ENCODE peak calls at places on chromosome 1, in seven cellular contexts. W is spleen, S is Panc1, M is AG09319, P is foreskin fibroblast, L is right lobe of liver, H is ascending aorta. E is an unnamed sample.

GRCh38 chr1:230208619-230209261 is 141.7 kb downstream of the GALNT2 start:
- DNase-seq in W (no peak), S (no peak), M (no peak), P (no peak), L (no peak), H (no peak), E (no peak)

GRCh38 chr1:41537788-41538351 is 53.4 kb upstream of the EDN2 start:
- DNase-seq in W (peak; percentile 53), S (no peak), M (no peak), P (peak; percentile 92), L (peak; percentile 33), H (peak; percentile 86), E (peak; percentile 57)

GRCh38 chr1:212612251-212612961 is 3.8 kb downstream of the ATF3 start:
- DNase-seq in W (no peak), S (no peak), M (no peak), P (peak; percentile 18), L (no peak), H (no peak), E (no peak)

GRCh38 chr1:44489481-44489880 is 84.4 kb downstream of the RNF220 start:
- DNase-seq in W (no peak), S (no peak), M (no peak), P (peak; percentile 16), L (no peak), H (no peak), E (no peak)

GRCh38 chr1:55720243-55720642 is 505.1 kb upstream of the USP24 start:
- DNase-seq in W (no peak), S (no peak), M (no peak), P (peak; percentile 57), L (no peak), H (no peak), E (no peak)

GRCh38 chr1:15696956-15697521 is 12.9 kb downstream of the PLEKHM2 start:
- DNase-seq in W (peak; percentile 81), S (no peak), M (no peak), P (no peak), L (no peak), H (no peak), E (no peak)

GRCh38 chr1:153623091-153623490 is 4.2 kb downstream of the S100A13 start:
- DNase-seq in W (no peak), S (no peak), M (no peak), P (no peak), L (no peak), H (no peak), E (no peak)

GRCh38 chr1:230414102-230414501 is 12.0 kb downstream of the PGBD5 start:
- DNase-seq in W (no peak), S (no peak), M (no peak), P (no peak), L (no peak), H (peak; percentile 12), E (no peak)

GRCh38 chr1:8116892-8117262 is 90.8 kb upstream of the ERRFI1 start:
- DNase-seq in W (no peak), S (no peak), M (peak; percentile 78), P (peak; percentile 87), L (peak; percentile 85), H (peak; percentile 91), E (no peak)

GRCh38 chr1:8284167-8284566 is 33.7 kb upstream of the SLC45A1 start:
- DNase-seq in W (no peak), S (no peak), M (no peak), P (peak; percentile 63), L (no peak), H (no peak), E (no peak)

GRCh38 chr1:161676441-161676840 is 13.5 kb downstream of the FCGR2B start:
- DNase-seq in W (no peak), S (no peak), M (no peak), P (no peak), L (no peak), H (no peak), E (no peak)

GRCh38 chr1:28986296-28986910 is 72.0 kb downstream of the EPB41 start:
- DNase-seq in W (no peak), S (no peak), M (no peak), P (no peak), L (no peak), H (no peak), E (no peak)

GRCh38 chr1:90922202-90922601 is 99.6 kb downstream of the ZNF644 start:
- DNase-seq in W (no peak), S (no peak), M (no peak), P (no peak), L (no peak), H (no peak), E (no peak)

GRCh38 chr1:6867688-6868370 is 82.6 kb downstream of the CAMTA1 start:
- DNase-seq in W (no peak), S (no peak), M (no peak), P (no peak), L (no peak), H (no peak), E (no peak)

GRCh38 chr1:78171736-78172590 is 126.2 kb downstream of the GIPC2 start:
- DNase-seq in W (no peak), S (no peak), M (no peak), P (peak; percentile 74), L (no peak), H (no peak), E (no peak)

GRCh38 chr1:33349778-33350610 is 29.1 kb upstream of the A3GALT2 start:
- DNase-seq in W (peak; percentile 97), S (no peak), M (no peak), P (peak; percentile 96), L (peak; percentile 93), H (peak; percentile 93), E (no peak)

GRCh38 chr1:40224040-40224439 is 23.7 kb upstream of the TMCO2 start:
- DNase-seq in W (no peak), S (no peak), M (no peak), P (no peak), L (no peak), H (no peak), E (no peak)

DNA sequence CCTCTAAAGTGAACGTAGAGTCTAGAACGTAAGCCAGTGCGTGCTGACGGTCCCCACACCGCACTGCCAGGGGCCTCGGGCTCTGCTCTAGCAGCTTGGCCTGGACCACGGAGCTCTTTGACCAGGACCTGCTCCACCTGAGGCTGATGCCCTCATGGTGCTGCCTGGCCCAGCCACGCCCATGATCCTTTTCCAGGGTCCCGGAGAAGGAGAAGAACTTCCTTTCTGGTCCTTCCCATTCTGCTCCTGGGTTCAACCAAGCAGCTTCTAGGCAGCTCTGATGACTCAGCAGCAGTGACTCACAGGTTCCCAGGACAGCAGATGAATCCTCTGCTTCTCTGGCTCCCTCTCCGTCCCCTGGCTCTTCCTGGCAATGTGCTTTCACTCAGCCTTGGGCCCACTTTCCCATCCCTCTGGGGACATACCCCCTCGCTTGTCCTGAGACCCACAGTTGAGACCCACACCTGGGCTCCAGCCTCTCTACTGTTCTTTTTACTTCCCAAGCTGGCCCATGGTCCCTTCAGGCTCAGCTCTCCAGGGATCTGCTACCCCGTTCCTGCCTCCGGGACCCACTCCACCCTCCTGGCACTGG is 246.3 kb upstream of the RAB4A start:
- DNase-seq in W (no peak), S (peak; percentile 8), M (peak; percentile 30), P (peak; percentile 90), L (no peak), H (peak; percentile 85), E (no peak)
- TF ChIP-seq CTCF in W (no peak), S (no peak), M (no peak), P (peak; percentile 7), L (no peak), H (no peak), E (no peak)

GRCh38 chr1:151047925-151048644 is 534 bp downstream of the C1orf56 start:
- DNase-seq in W (peak; percentile 93), S (no peak), M (no peak), P (peak; percentile 83), L (peak; percentile 82), H (peak; percentile 85), E (no peak)

GRCh38 chr1:151047591-151047924 is at the start of gene C1orf56:
- DNase-seq in W (peak; percentile 92), S (no peak), M (no peak), P (peak; percentile 89), L (peak; percentile 75), H (peak; percentile 81), E (no peak)

GRCh38 chr1:151050051-151050688 is 2.6 kb downstream of the C1orf56 start:
- DNase-seq in W (no peak), S (no peak), M (no peak), P (peak; percentile 9), L (no peak), H (no peak), E (no peak)

GRCh38 chr1:151049458-151049857 is 1.9 kb downstream of the C1orf56 start:
- DNase-seq in W (no peak), S (no peak), M (no peak), P (no peak), L (no peak), H (no peak), E (no peak)

DNA sequence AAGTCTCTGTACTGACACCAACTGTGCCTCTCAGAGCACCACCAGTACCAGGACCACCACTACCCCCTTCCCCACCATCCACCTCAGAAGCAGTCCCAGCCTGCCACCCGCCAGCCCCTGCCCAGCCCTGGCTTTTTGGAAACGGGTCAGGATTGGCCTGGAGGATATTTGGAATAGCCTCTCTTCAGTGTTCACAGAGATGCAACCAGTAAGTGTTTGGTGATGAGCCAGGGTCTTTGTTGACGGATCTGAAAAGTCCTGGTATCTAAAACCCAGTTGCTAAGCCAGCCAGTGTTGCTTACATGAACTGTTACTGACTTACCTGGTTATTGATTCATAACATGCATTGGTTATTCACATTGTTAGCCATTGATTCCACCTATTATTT is 1.1 kb downstream of the C1orf56 start:
- DNase-seq in W (no peak), S (no peak), M (no peak), P (no peak), L (no peak), H (no peak), E (no peak)
- TF ChIP-seq CTCF in W (peak; percentile 9), S (peak; percentile 51), M (no peak), P (no peak), L (no peak), H (no peak), E (peak; percentile 63)

DNA sequence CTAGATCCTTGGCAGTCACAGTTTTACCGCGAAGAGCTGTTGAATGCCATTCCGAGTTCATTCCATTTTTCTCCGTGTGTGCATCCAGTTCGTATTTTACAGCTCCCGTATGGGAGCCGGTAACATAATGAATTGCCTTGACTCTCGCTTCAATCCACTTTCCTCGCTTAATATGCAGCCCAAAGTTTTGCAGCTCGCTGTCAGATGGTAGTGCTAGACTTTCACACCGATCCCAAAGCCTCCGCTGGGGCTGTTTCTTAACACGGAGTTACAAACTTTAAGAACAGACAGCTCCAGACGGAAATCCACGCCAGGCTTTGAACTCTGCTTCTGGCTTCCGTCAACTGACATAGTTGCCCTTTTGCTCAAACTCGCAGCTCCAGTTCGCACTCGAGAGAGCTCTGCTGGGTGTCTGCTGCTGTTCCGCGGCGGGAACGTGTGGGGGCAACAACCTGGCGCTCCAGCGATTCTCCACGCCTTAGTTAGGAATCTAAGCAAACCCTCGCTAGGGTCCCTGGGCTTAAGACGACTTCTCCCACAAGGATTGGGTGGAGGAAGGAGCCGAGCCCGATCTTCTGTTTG is 3.5 kb upstream of the ARID1A start:
- DNase-seq in W (peak; percentile 94), S (peak; percentile 94), M (peak; percentile 77), P (peak; percentile 94), L (peak; percentile 89), H (peak; percentile 93), E (no peak)
- TF ChIP-seq CTCF in W (no peak), S (no peak), M (peak; percentile 14), P (peak; percentile 17), L (no peak), H (no peak), E (peak; percentile 59)

DNA sequence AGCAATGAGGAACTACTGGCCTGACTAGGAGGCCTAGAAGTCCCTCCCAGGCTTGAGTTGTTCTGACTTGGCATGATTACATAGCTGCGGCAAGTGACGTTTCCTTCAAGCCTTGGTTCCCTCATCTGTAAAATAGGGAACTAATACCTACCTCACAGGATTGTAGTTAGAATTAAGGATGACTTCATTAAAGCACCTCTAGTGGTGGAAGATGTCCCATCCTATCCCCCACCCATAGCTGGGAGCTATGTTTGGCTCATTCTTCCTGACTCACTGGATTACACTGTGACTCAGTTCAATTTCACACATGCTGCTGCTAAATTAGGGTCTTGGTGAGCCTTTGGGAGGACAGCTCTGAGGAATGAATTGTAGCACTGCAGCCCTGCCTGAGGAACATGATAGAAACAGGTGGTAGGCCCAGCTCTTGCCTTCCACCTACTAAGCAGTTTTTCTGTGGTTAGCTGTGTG is 6.0 kb upstream of the SHISA4 start:
- DNase-seq in W (no peak), S (peak; percentile 84), M (no peak), P (peak; percentile 92), L (no peak), H (peak; percentile 74), E (no peak)
- TF ChIP-seq CTCF in W (no peak), S (no peak), M (no peak), P (peak; percentile 25), L (no peak), H (peak; percentile 5), E (peak; percentile 51)

E was measured in chondrocyte.